ENCODE peak calls at places on chromosomes 6 and 20, in ten cellular contexts. Z is uterus, R is prostate gland, J is heart left ventricle, A is thyroid gland, T is A549, K is IMR-90, C is body of pancreas, P is vagina, N is ovary. X is an unnamed sample.
A peak's percentile ranks its signal among the peaks of the same experiment; 100 is the strongest.

GRCh38 chr20:6714202-6714800 is 53.2 kb upstream of the BMP2 start:
- DNase-seq in Z (no peak), R (no peak), J (no peak), A (peak; percentile 54), T (peak; percentile 14), K (no peak), C (peak; percentile 29), P (no peak), N (no peak), X (no peak)

GRCh38 chr6:26149240-26149639 is 62.0 kb downstream of the HFE start:
- DNase-seq in Z (no peak), R (no peak), J (no peak), A (no peak), T (no peak), K (no peak), C (no peak), P (no peak), N (no peak), X (no peak)

GRCh38 chr20:47713941-47714450 is 71.3 kb downstream of the SULF2 start:
- DNase-seq in Z (peak; percentile 67), R (no peak), J (no peak), A (peak; percentile 14), T (no peak), K (peak; percentile 27), C (no peak), P (no peak), N (peak; percentile 58), X (peak; percentile 83)

GRCh38 chr20:9939231-9939630 is 95.6 kb upstream of the ANKEF1 start:
- DNase-seq in Z (no peak), R (no peak), J (no peak), A (no peak), T (no peak), K (no peak), C (no peak), P (no peak), N (no peak), X (no peak)

GRCh38 chr20:44730441-44730840 is 15.2 kb upstream of the KCNK15 start:
- DNase-seq in Z (no peak), R (peak; percentile 36), J (no peak), A (no peak), T (peak; percentile 92), K (peak; percentile 77), C (no peak), P (no peak), N (no peak), X (no peak)

GRCh38 chr20:43017241-43018030 is 172.3 kb downstream of the PTPRT start:
- DNase-seq in Z (no peak), R (no peak), J (no peak), A (no peak), T (no peak), K (no peak), C (no peak), P (no peak), N (no peak), X (no peak)

GRCh38 chr20:17992847-17993508 is 24.2 kb downstream of the MGME1 start:
- DNase-seq in Z (no peak), R (no peak), J (no peak), A (no peak), T (no peak), K (peak; percentile 27), C (no peak), P (no peak), N (no peak), X (no peak)

GRCh38 chr6:225121-225721 is 67.1 kb upstream of the DUSP22 start:
- DNase-seq in Z (no peak), R (no peak), J (peak; percentile 20), A (no peak), T (no peak), K (no peak), C (no peak), P (peak; percentile 81), N (no peak), X (no peak)

GRCh38 chr6:166460473-166461437 is 78.0 kb upstream of the MPC1 start:
- DNase-seq in Z (no peak), R (no peak), J (no peak), A (no peak), T (no peak), K (peak; percentile 8), C (no peak), P (no peak), N (no peak), X (no peak)

GRCh38 chr20:46458891-46459750 is 52.7 kb upstream of the ELMO2 start:
- DNase-seq in Z (no peak), R (peak; percentile 76), J (no peak), A (peak; percentile 71), T (no peak), K (no peak), C (peak; percentile 73), P (no peak), N (no peak), X (peak; percentile 50)

GRCh38 chr6:39309942-39310531 is 4.2 kb downstream of the KCNK17 start:
- DNase-seq in Z (peak; percentile 27), R (peak; percentile 72), J (peak; percentile 50), A (peak; percentile 73), T (peak; percentile 64), K (peak; percentile 62), C (peak; percentile 79), P (no peak), N (peak; percentile 36), X (peak; percentile 84)

GRCh38 chr20:38883081-38883980 is 42.9 kb upstream of the FAM83D start:
- DNase-seq in Z (no peak), R (no peak), J (peak; percentile 31), A (no peak), T (no peak), K (peak; percentile 2), C (no peak), P (no peak), N (no peak), X (no peak)

GRCh38 chr6:33428219-33428890 is 8.5 kb downstream of the SYNGAP1 start:
- DNase-seq in Z (no peak), R (no peak), J (peak; percentile 29), A (peak; percentile 28), T (peak; percentile 46), K (no peak), C (peak; percentile 29), P (no peak), N (peak; percentile 38), X (no peak)

GRCh38 chr6:33425668-33426577 is 6.1 kb downstream of the SYNGAP1 start:
- DNase-seq in Z (peak; percentile 90), R (peak; percentile 85), J (peak; percentile 90), A (peak; percentile 86), T (peak; percentile 90), K (peak; percentile 75), C (peak; percentile 81), P (peak; percentile 94), N (peak; percentile 93), X (peak; percentile 85)

GRCh38 chr6:33426590-33427563 is 7.0 kb downstream of the SYNGAP1 start:
- DNase-seq in Z (no peak), R (no peak), J (no peak), A (no peak), T (peak; percentile 25), K (no peak), C (no peak), P (no peak), N (no peak), X (no peak)

GRCh38 chr6:33428891-33429744 is 9.3 kb downstream of the SYNGAP1 start:
- DNase-seq in Z (no peak), R (no peak), J (no peak), A (no peak), T (no peak), K (no peak), C (no peak), P (no peak), N (no peak), X (no peak)

GRCh38 chr6:33427585-33428218 is 7.8 kb downstream of the SYNGAP1 start:
- DNase-seq in Z (peak; percentile 54), R (peak; percentile 55), J (peak; percentile 52), A (peak; percentile 63), T (peak; percentile 18), K (no peak), C (peak; percentile 63), P (no peak), N (peak; percentile 65), X (peak; percentile 72)
- H3K27ac ChIP-seq in Z (peak overlapping the region; percentile 99), R (peak overlapping the region; percentile 95), J (peak overlapping the region; percentile 94), A (no peak overlapping the region), T (peak overlapping the region; percentile 89), K (peak overlapping the region; percentile 68), C (peak overlapping the region; percentile 21), P (peak overlapping the region; percentile 96), N (peak overlapping the region; percentile 96), X (peak overlapping the region; percentile 18)

DNA sequence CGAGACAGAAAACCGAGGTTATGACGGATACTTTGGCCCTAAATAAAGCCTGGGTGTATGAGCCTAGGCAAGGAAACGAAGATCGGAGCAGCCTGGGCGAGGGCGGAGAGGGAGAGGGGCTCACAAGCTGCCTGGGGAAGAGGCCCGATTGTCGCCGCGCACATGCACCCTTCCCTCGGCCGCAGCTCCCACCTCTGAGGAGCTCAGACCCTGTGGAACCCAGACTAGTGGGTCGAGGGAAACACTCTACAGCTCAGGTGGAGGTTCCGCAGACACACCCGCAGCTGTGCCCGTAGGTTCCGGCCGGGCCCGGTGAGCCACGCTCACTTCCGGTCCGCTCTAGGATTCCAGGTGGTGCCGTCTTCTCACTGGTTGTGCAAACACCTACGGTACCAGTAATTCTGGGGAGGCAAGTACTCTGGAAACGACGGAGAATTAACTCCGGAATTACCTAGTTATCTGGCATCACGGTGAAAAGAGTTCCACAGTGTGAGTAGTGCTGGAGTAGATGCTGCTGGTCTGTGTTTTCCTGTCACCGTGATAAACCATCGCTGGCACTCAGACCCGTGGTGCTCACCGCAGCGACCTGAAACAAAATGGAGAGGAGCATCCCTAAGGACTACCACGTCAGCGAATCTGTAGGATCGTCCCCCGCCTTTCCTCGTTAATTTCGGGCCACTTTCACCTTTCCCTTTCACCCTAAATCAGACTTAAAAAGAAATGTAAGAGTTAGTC is 61.5 kb downstream of the GPX5 start:
- DNase-seq in Z (peak; percentile 66), R (peak; percentile 77), J (peak; percentile 19), A (peak; percentile 83), T (peak; percentile 89), K (no peak), C (peak; percentile 85), P (no peak), N (peak; percentile 70), X (peak; percentile 85)
- H3K4me1 ChIP-seq in Z (no peaks in the 10 kb centered on the region), R (no peaks in the 10 kb centered on the region), J (no peaks in the 10 kb centered on the region), A (peaks cover 3% of the 10 kb centered on the region), T (peaks cover 30% of the 10 kb centered on the region), K (no peaks in the 10 kb centered on the region), C (peaks cover 17% of the 10 kb centered on the region), P (peaks cover 19% of the 10 kb centered on the region), N (peaks cover 10% of the 10 kb centered on the region), X (no peaks in the 10 kb centered on the region)

GRCh38 chr6:134422426-134423231 is 104.7 kb upstream of the SGK1 start:
- DNase-seq in Z (no peak), R (no peak), J (no peak), A (no peak), T (peak; percentile 85), K (peak; percentile 100), C (no peak), P (no peak), N (no peak), X (no peak)
- TF ChIP-seq POLR2A in Z (no peak), R (no peak), J (no peak), A (no peak), T (no peak), K (peak; percentile 40), C (no peak), P (no peak), N (no peak), X (no peak)

DNA sequence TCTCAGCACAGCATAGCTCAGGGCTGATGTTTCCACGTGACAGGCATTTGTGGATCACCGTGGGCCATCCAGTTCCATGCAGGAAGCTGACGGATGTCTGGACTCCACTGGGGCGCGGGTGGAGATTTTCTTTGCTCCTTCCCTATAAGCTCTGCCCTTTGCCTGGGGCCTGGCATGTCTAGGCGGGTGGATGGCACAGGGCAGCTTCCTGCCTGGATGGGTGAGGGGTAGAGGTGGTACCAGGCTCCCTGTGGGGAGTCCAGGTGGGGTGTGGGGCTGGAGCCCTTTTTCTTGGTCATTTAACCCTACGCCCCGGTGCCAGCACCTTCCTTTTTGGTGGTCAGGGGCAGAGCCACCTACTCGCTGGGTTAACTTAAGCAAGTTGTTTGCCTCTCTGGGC is 10.4 kb downstream of the FAM110A start:
- DNase-seq in Z (no peak), R (peak; percentile 21), J (no peak), A (peak; percentile 14), T (no peak), K (no peak), C (no peak), P (no peak), N (no peak), X (no peak)
- H3K27ac ChIP-seq in Z (no peak overlapping the region), R (peak overlapping the region; percentile 87), J (no peak overlapping the region), A (no peak overlapping the region), T (no peak overlapping the region), K (no peak overlapping the region), C (no peak overlapping the region), P (no peak overlapping the region), N (no peak overlapping the region), X (no peak overlapping the region)

X was measured in right lobe of liver.